ENCODE peak calls at places on chromosomes 16 and 17, in five cellular contexts. V is PC-3, E is GM23248, U is hepatocyte, M is MM.1S. N is an unnamed sample.

GRCh38 chr17:83015511-83015910 is 63.9 kb upstream of the METRNL start:
- DNase-seq in V (no peak), M (no peak), U (no peak), E (no peak), N (no peak)

GRCh38 chr17:68860941-68861340 is 94.3 kb downstream of the ABCA8 start:
- DNase-seq in U (no peak), E (no peak), M (no peak), V (no peak), N (no peak)

GRCh38 chr17:41625602-41626001 is 1.2 kb upstream of the KRT17 start:
- DNase-seq in M (no peak), E (no peak), U (no peak), V (peak; percentile 71), N (no peak)

GRCh38 chr17:29572691-29573557 is 4.4 kb downstream of the TP53I13 start:
- DNase-seq in U (peak; percentile 81), M (peak; percentile 64), V (no peak), E (peak; percentile 85), N (no peak)

GRCh38 chr17:40139566-40140058 is 725 bp upstream of the CASC3 start:
- DNase-seq in U (no peak), M (no peak), E (peak; percentile 11), V (no peak), N (no peak)

GRCh38 chr17:47686276-47686635 is 7.7 kb upstream of the TBKBP1 start:
- DNase-seq in M (no peak), U (no peak), V (no peak), E (peak; percentile 86), N (no peak)

GRCh38 chr16:14306485-14307058 is 235.5 kb downstream of the MRTFB start:
- DNase-seq in M (no peak), V (no peak), E (no peak), U (no peak), N (no peak)

GRCh38 chr16:61042736-61043135 is 993.5 kb downstream of the CDH8 start:
- DNase-seq in V (no peak), E (no peak), M (peak; percentile 17), U (peak; percentile 29), N (no peak)

GRCh38 chr16:86961133-86961720 is 356.0 kb downstream of the C16orf95 start:
- DNase-seq in M (no peak), V (no peak), E (peak; percentile 63), U (no peak), N (no peak)

GRCh38 chr17:34884597-34884996 is 76.7 kb downstream of the CCT6B start:
- DNase-seq in V (no peak), E (no peak), M (no peak), U (no peak), N (no peak)

GRCh38 chr17:2213291-2213960 is 90.2 kb downstream of the SMG6 start:
- DNase-seq in V (no peak), M (no peak), U (no peak), E (peak; percentile 68), N (no peak)

GRCh38 chr16:17367034-17367433 is 103.7 kb downstream of the XYLT1 start:
- DNase-seq in V (no peak), E (no peak), M (no peak), U (no peak), N (no peak)

GRCh38 chr16:58501242-58502131 is 1.5 kb downstream of the NDRG4 start:
- DNase-seq in M (peak; percentile 63), V (no peak), E (peak; percentile 26), U (peak; percentile 76), N (peak; percentile 85)

GRCh38 chr16:57955572-57955971 is 15.4 kb downstream of the CNGB1 start:
- DNase-seq in V (no peak), M (no peak), E (no peak), U (no peak), N (no peak)

GRCh38 chr17:15490634-15491261 is 23.3 kb upstream of the CDRT4 start:
- DNase-seq in U (peak; percentile 78), E (peak; percentile 93), V (peak; percentile 74), M (no peak), N (no peak)

GRCh38 chr17:59154335-59154720 is 658 bp downstream of the SKA2 start:
- DNase-seq in U (peak; percentile 64), V (peak; percentile 56), M (peak; percentile 49), E (peak; percentile 80), N (peak; percentile 73)

GRCh38 chr17:34300652-34301390 is 15.3 kb downstream of the CCL11 start:
- DNase-seq in M (peak; percentile 79), V (no peak), E (peak; percentile 75), U (no peak), N (no peak)

GRCh38 chr17:50283246-50283645 is 9.0 kb downstream of the TMEM92 start:
- DNase-seq in V (no peak), U (no peak), M (no peak), E (no peak), N (no peak)

GRCh38 chr17:72191901-72192300 is 71.1 kb downstream of the SOX9 start:
- DNase-seq in E (no peak), M (no peak), V (no peak), U (no peak), N (no peak)

GRCh38 chr16:55527885-55528284 is 19.0 kb downstream of the LPCAT2 start:
- DNase-seq in V (no peak), M (no peak), U (no peak), E (no peak), N (no peak)
- H3K9me2 ChIP-seq in V (no peaks in the 10 kb centered on the region), M (no peaks in the 10 kb centered on the region), U (no peaks in the 10 kb centered on the region), E (no peaks in the 10 kb centered on the region), N (no peaks in the 10 kb centered on the region)

DNA sequence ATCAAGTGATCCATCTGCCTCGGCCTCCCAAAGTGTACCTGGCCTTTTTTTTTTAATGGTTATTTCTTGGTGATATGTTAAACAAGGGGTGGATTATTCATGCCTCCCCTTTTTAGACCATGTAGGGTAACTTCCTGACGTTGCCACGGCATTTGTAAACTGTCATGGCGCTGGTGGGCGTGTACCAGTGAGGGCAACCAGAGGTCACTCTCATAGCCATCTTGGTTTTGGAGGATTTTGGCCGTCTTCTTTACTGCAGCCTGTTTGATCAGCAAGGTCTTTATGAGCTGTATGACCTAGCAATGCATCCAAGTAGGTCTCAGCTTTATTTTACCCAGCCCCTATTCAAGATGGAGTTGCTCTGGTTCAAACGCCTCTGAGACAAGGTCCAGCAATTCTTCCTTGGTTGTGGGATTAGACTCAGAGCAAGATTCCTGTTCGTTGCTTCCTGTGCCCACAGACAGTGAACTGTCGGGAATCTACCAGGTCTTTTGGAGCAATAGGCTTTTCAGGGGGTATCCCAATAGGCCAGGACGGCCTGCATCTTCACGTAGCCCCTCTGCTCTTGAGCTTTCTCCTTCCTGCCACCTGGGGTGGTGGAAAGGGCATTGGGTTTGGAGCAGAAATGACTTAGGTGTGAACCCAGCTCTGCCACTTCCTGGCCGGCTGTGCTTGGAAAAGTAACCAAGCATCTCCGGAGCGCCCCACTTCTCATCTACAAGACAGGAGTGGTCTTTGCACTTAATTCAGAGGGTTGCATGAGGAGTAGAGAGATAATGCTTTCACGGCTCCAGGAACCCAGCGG is 52.9 kb upstream of the SEC14L1 start:
- DNase-seq in E (no peak), M (no peak), V (no peak), U (no peak), N (no peak)
- H3K27me3 ChIP-seq in E (no peaks in the 10 kb centered on the region), M (no peaks in the 10 kb centered on the region), V (no peaks in the 10 kb centered on the region), U (no peaks in the 10 kb centered on the region), N (no peaks in the 10 kb centered on the region)

DNA sequence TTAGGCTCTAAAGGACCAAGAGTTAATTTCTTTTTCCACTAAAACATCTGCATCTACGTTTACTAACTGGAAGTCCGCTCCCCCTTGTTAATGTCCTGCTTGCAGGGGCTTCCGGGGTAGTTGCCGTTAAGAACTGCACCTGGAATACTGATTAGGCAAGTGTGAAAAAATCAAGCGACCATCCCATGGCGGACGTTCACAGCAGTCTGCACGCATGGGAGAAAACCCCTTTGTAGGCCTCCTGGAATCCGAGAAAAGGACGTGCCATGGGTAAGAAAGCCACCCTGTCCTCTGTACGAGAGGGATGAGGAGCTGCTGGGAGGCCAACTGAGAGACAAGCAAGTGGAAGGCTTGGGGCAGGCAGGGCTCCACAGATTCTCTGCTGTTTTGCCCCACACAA is 14.9 kb downstream of the SNN start:
- DNase-seq in M (no peak), U (no peak), E (no peak), V (no peak), N (no peak)
- H3K27ac ChIP-seq in M (peak overlapping the region; percentile 92), U (no peak overlapping the region), E (peak overlapping the region; percentile 81), V (no peak overlapping the region), N (peak overlapping the region; percentile 97)

DNA sequence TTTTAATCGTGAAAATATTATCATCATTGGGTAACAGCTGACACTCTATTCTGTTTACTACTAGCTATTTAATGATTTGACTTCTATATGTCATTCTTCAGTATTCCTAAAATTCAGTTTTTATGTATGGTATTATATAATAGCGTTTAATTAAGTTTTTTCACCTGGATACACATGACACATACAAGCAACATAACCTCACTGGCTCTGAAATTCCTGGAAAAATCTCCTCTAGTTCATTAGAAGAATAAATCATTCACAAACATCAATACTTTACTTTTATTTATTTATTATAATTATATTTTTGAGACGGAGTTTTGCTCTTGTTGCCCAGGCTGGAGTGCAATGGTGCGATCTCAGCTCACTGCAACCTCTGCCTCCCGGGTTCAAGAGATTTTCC is 44.0 kb downstream of the AKAP10 start:
- DNase-seq in M (no peak), E (no peak), V (no peak), U (no peak), N (no peak)
- H3K9me2 ChIP-seq in M (no peaks in the 10 kb centered on the region), E (no peaks in the 10 kb centered on the region), V (no peaks in the 10 kb centered on the region), U (no peaks in the 10 kb centered on the region), N (no peaks in the 10 kb centered on the region)

GRCh38 chr17:17681744-17682292 is 560 bp downstream of the RAI1 start:
- DNase-seq in M (peak; percentile 35), E (peak; percentile 78), V (peak; percentile 33), U (peak; percentile 72), N (peak; percentile 83)
- H3K27me3 ChIP-seq in M (no peaks in the 10 kb centered on the region), E (no peaks in the 10 kb centered on the region), V (no peaks in the 10 kb centered on the region), U (no peaks in the 10 kb centered on the region), N (no peaks in the 10 kb centered on the region)

DNA sequence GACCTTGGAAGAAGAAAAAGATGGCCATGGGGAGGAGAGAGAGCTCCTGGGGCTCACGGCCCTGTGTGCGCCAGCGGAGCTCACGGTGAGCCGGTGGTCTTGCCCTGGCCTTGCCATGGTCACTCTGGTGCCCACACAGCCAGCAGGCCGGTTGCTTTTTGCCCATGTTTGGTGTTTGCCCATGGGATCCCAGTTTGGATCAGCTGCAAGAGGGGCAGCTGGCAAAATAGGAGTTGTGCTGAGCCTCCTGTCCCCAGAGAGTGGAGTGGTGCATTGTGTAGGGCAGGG is 1.6 kb downstream of the NHERF1 start:
- DNase-seq in E (no peak), M (no peak), U (no peak), V (no peak), N (no peak)
- H3K27ac ChIP-seq in E (no peak overlapping the region), M (peak overlapping the region; percentile 68), U (peak overlapping the region; percentile 96), V (no peak overlapping the region), N (no peak overlapping the region)

GRCh38 chr17:21247859-21248258 is 5.4 kb downstream of the NATD1 start:
- DNase-seq in U (no peak), V (no peak), E (no peak), M (no peak), N (no peak)
- H3K9me2 ChIP-seq in U (no peaks in the 10 kb centered on the region), V (no peaks in the 10 kb centered on the region), E (no peaks in the 10 kb centered on the region), M (no peaks in the 10 kb centered on the region), N (no peaks in the 10 kb centered on the region)

DNA sequence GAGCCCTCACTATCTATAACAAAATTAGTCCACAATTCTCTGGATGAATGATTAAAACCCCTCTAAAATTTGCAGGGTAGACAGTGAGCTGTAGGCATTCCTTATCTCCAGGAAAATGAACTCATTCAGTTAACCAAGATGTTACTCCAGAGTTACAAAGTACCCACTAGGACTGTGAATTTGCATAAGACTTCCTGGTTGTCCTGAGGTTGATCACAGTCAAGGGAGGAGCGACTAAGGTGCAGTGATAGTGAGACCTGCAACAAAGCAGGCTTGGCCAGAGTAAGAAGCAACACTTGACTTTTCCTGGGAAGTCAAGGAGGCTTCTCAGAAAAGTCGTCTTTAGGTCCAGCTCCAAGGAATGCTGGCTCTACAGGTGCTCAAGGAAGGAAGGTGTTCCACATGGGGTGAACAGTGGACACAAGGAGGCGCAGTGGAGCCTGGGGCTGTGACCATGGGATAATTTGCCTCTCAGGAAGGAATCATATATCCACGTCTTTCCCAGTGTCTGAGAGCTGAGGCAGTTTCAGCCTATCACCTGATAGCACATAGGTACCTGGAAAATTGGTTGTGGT is 821.0 kb upstream of the EEF2KMT start:
- DNase-seq in U (peak; percentile 15), V (no peak), E (no peak), M (peak; percentile 24), N (no peak)
- H3K27me3 ChIP-seq in U (peaks cover 11% of the 10 kb centered on the region), V (no peaks in the 10 kb centered on the region), E (no peaks in the 10 kb centered on the region), M (no peaks in the 10 kb centered on the region), N (no peaks in the 10 kb centered on the region)

N was measured in Karpas-422.